ENCODE peak calls at places on chromosomes 6 and 20, in nine cellular contexts. S is GM12878; H is left lung; K is upper lobe of right lung; P is pancreas; B is CD8-positive, alpha-beta T cell; V is CD4-positive, alpha-beta memory T cell; T is spleen; D is lower lobe of right lung. W is an unnamed sample.

GRCh38 chr6:159716247-159717086 is 10.8 kb upstream of the WTAP start:
- DNase-seq in S (no peak), H (no peak), K (no peak), P (peak; percentile 75), B (no peak), V (no peak), T (no peak), D (no peak), W (peak; percentile 97)

GRCh38 chr6:156595481-156595880 is 181.7 kb upstream of the ARID1B start:
- DNase-seq in S (no peak), H (no peak), K (no peak), P (no peak), B (no peak), V (no peak), T (no peak), D (no peak), W (no peak)

GRCh38 chr20:50336631-50337030 is 146.0 kb downstream of the CEBPB start:
- DNase-seq in S (no peak), H (no peak), K (no peak), P (no peak), B (no peak), V (no peak), T (no peak), D (no peak), W (no peak)

GRCh38 chr6:32436995-32437836 is 2.5 kb upstream of the HLA-DRA start:
- DNase-seq in S (peak; percentile 95), H (no peak), K (no peak), P (no peak), B (no peak), V (no peak), T (no peak), D (no peak), W (peak; percentile 46)

GRCh38 chr6:161031721-161032495 is 40.3 kb downstream of the MAP3K4 start:
- DNase-seq in S (no peak), H (no peak), K (no peak), P (no peak), B (no peak), V (no peak), T (no peak), D (no peak), W (peak; percentile 76)

GRCh38 chr6:32529697-32530429 is at the start of gene HLA-DRB5:
- DNase-seq in S (peak; percentile 58), H (no peak), K (peak; percentile 67), P (peak; percentile 46), B (no peak), V (no peak), T (peak; percentile 83), D (peak; percentile 75), W (peak; percentile 26)

GRCh38 chr6:157904999-157905398 is 76.7 kb upstream of the SYNJ2 start:
- DNase-seq in S (no peak), H (no peak), K (no peak), P (no peak), B (no peak), V (no peak), T (no peak), D (no peak), W (no peak)

GRCh38 chr6:108562503-108562993 is 1.8 kb downstream of the FOXO3 start:
- DNase-seq in S (no peak), H (peak; percentile 81), K (peak; percentile 82), P (peak; percentile 77), B (no peak), V (no peak), T (peak; percentile 84), D (peak; percentile 77), W (peak; percentile 90)

GRCh38 chr6:109055771-109056235 is 38.8 kb downstream of the SESN1 start:
- DNase-seq in S (no peak), H (no peak), K (no peak), P (no peak), B (no peak), V (no peak), T (no peak), D (no peak), W (peak; percentile 33)

GRCh38 chr6:164227952-164228522 is 813.5 kb downstream of the QKI start:
- DNase-seq in S (no peak), H (peak; percentile 48), K (no peak), P (peak; percentile 16), B (no peak), V (no peak), T (no peak), D (no peak), W (no peak)

GRCh38 chr6:36542041-36542440 is 5.2 kb downstream of the STK38 start:
- DNase-seq in S (no peak), H (no peak), K (no peak), P (no peak), B (no peak), V (no peak), T (no peak), D (no peak), W (no peak)

GRCh38 chr6:127343753-127344659 is 597 bp upstream of the ECHDC1 start:
- DNase-seq in S (no peak), H (no peak), K (no peak), P (no peak), B (no peak), V (no peak), T (no peak), D (no peak), W (peak; percentile 38)

GRCh38 chr6:16684896-16685554 is 76.2 kb downstream of the ATXN1 start:
- DNase-seq in S (peak; percentile 56), H (no peak), K (no peak), P (no peak), B (peak; percentile 55), V (peak; percentile 91), T (no peak), D (no peak), W (peak; percentile 95)

GRCh38 chr6:16683524-16684194 is 77.6 kb downstream of the ATXN1 start:
- DNase-seq in S (no peak), H (no peak), K (no peak), P (no peak), B (no peak), V (no peak), T (no peak), D (no peak), W (peak; percentile 92)

GRCh38 chr6:16679050-16679449 is 82.2 kb downstream of the ATXN1 start:
- DNase-seq in S (no peak), H (no peak), K (no peak), P (no peak), B (no peak), V (no peak), T (no peak), D (no peak), W (no peak)

GRCh38 chr6:16684195-16684689 is 77.0 kb downstream of the ATXN1 start:
- DNase-seq in S (no peak), H (no peak), K (peak; percentile 71), P (no peak), B (no peak), V (no peak), T (no peak), D (peak; percentile 73), W (peak; percentile 55)

GRCh38 chr6:16681260-16681873 is 79.9 kb downstream of the ATXN1 start:
- DNase-seq in S (no peak), H (no peak), K (no peak), P (no peak), B (no peak), V (no peak), T (no peak), D (no peak), W (peak; percentile 99)
- H3K4me3 ChIP-seq in S (no peak overlapping the region), H (no peak overlapping the region), K (no peak overlapping the region), P (no peak overlapping the region), B (no peak overlapping the region), V (no peak overlapping the region), T (no peak overlapping the region), D (no peak overlapping the region), W (no peak overlapping the region)

DNA sequence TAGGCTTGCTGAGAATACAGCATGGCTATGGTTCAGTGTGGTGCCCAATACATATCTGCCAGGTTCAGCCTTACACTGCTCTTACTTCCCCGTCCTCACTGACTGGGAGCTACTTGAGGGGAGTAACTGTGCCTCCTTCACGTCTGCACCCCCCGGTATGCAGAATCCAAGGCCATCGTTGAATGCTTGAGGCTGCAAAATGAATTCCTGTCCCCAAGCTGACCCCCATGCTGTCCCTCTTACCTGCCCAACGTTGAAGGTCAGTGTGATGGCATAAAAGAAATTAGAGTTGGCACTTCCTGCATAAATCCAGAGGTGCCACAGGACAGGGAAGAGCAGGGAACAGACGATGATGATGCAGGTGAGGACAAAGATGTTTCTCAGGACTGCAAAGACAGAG is 16.3 kb downstream of the MAP1LC3A start:
- DNase-seq in S (no peak), H (no peak), K (no peak), P (no peak), B (no peak), V (no peak), T (no peak), D (no peak), W (no peak)
- H3K27me3 ChIP-seq in S (no peaks in the 10 kb centered on the region), H (no peaks in the 10 kb centered on the region), K (no peaks in the 10 kb centered on the region), P (no peaks in the 10 kb centered on the region), B (no peaks in the 10 kb centered on the region), V (no peaks in the 10 kb centered on the region), T (no peaks in the 10 kb centered on the region), D (no peaks in the 10 kb centered on the region), W (no peaks in the 10 kb centered on the region)

DNA sequence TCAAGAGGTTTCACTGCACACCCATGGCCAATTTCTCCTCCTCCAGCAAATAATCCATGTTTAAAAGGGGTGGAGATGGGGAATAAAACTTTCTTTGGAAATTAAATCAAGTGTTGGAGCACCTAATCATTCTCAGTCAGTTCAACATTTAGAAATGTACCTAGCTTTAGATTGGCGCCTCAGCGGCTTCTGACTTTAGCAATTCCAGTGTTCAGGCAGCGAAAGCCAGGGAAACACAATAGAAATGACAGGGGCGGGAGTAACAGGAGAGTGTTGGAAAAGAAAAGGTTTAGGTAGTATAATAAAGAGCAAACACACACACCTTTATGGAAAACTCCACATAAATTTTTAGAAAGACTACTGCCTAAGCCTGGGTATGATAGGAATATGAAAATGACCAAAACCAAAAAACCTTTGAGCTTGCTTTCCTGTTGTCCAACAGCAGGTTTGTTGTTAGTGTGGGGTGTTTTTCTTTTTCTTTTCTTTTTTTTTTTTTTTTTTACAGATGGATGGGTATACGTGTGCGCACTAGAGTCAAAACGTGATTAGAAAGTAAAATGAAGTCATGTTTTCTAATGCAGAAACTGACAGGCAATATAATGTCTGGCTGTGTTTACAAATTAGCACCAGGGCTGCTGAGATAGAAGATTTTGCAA is 7.7 kb downstream of the TFAP2A start:
- DNase-seq in S (no peak), H (no peak), K (no peak), P (no peak), B (no peak), V (no peak), T (no peak), D (no peak), W (no peak)
- H3K4me3 ChIP-seq in S (no peak overlapping the region), H (no peak overlapping the region), K (no peak overlapping the region), P (no peak overlapping the region), B (no peak overlapping the region), V (no peak overlapping the region), T (no peak overlapping the region), D (no peak overlapping the region), W (peak overlapping the region; percentile 61)

DNA sequence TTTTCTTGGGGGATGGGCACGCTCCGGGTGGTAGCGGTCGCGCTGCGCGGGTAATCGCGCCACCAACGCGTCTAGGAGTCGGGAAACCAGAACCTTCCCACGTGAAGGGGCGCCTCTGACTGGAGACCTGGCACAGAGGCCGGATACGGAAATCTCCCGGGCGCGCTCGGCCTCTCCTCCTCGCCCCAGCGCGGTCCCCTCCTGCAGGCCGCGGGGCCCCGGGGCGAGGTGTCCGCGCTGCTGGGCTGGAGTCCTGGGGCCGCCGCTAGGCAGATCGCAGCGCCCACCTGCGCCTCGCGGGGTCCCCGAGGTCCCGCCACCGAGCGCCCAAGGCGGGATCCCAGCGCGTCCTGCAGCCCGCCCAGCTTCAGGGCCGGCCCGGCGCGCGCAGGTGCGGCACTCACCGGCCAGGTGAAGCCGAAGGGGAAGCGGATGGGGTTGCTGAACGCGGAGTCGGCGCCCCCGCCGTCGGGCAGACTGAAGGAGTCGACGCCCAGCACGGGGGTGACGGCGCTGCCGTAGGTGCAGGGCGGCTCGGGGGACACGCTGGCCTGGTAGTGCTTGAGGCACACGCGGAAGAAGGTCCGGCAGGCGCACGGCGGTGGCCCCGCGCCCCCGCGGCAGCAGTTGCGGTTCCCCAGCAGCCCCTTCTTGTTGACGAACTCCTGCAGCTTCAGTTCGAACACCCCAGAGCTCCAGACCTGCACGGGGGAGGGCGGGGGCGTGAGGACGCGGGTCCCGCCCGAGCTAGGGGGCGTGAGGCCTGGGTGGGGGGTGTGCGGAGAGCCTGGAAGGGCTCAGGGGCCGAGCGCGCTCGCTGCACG is 1.6 kb downstream of the DLL1 start:
- DNase-seq in S (no peak), H (no peak), K (no peak), P (no peak), B (no peak), V (peak; percentile 39), T (peak; percentile 84), D (no peak), W (no peak)
- H3K27me3 ChIP-seq in S (peaks cover 32% of the 10 kb centered on the region), H (peaks cover 98% of the 10 kb centered on the region), K (peaks cover 44% of the 10 kb centered on the region), P (no peaks in the 10 kb centered on the region), B (no peaks in the 10 kb centered on the region), V (peaks cover 39% of the 10 kb centered on the region), T (peaks cover 49% of the 10 kb centered on the region), D (peaks cover 75% of the 10 kb centered on the region), W (peaks cover 2% of the 10 kb centered on the region)

W was measured in bronchial epithelial cell.